ENCODE peak calls at places on chromosomes 4 and X, in six cellular contexts. U is sigmoid colon, F is heart left ventricle, M is H9, G is cardiac muscle cell, J is RWPE1. W is an unnamed sample.

GRCh38 chr4:15144249-15144966 is 142.1 kb downstream of the CPEB2 start:
- DNase-seq in U (no peak), F (no peak), G (no peak), M (no peak), J (no peak), W (no peak)

GRCh38 chrX:109352121-109352556 is 129.7 kb downstream of the GUCY2F start:
- DNase-seq in G (peak; percentile 78), M (no peak), U (no peak), J (no peak), F (no peak), W (no peak)

GRCh38 chrX:42020225-42020624 is 96.9 kb upstream of the CASK start:
- DNase-seq in F (no peak), U (no peak), M (no peak), J (no peak), G (peak; percentile 2), W (no peak)

GRCh38 chr4:32748498-32748897 is 2028.3 kb downstream of the PCDH7 start:
- DNase-seq in U (no peak), J (no peak), M (peak; percentile 48), G (no peak), F (no peak), W (no peak)

GRCh38 chrX:120672841-120673530 is 43.1 kb upstream of the C1GALT1C1 start:
- DNase-seq in U (no peak), J (no peak), F (no peak), M (no peak), G (peak; percentile 32), W (no peak)

GRCh38 chrX:147570483-147570882 is 341.2 kb upstream of the FMR1 start:
- DNase-seq in F (no peak), J (no peak), U (no peak), M (no peak), G (no peak), W (no peak)

GRCh38 chr4:102455750-102456149 is 45.4 kb upstream of the NFKB1 start:
- DNase-seq in M (no peak), J (no peak), G (no peak), U (no peak), F (no peak), W (no peak)

GRCh38 chrX:71652405-71652804 is 14.9 kb upstream of the LOC101059915 start:
- DNase-seq in J (peak; percentile 13), U (no peak), M (no peak), G (peak; percentile 65), F (no peak), W (peak; percentile 33)

GRCh38 chr4:3725936-3726895 is 40.0 kb upstream of the ADRA2C start:
- DNase-seq in J (no peak), F (no peak), M (no peak), G (no peak), U (no peak), W (no peak)

GRCh38 chrX:30713061-30713525 is 59.9 kb downstream of the GK start:
- DNase-seq in F (peak; percentile 25), G (peak; percentile 79), M (peak; percentile 43), J (peak; percentile 27), U (no peak), W (peak; percentile 15)

GRCh38 chrX:47206316-47206715 is 12.2 kb upstream of the CDK16 start:
- DNase-seq in F (no peak), U (no peak), J (no peak), M (no peak), G (no peak), W (no peak)

GRCh38 chr4:102438873-102439614 is 62.1 kb upstream of the NFKB1 start:
- DNase-seq in J (peak; percentile 75), G (peak; percentile 96), F (no peak), M (no peak), U (no peak), W (no peak)

GRCh38 chr4:37812713-37813112 is 13.8 kb upstream of the PGM2 start:
- DNase-seq in M (no peak), J (peak; percentile 51), F (no peak), U (no peak), G (peak; percentile 64), W (no peak)

DNA sequence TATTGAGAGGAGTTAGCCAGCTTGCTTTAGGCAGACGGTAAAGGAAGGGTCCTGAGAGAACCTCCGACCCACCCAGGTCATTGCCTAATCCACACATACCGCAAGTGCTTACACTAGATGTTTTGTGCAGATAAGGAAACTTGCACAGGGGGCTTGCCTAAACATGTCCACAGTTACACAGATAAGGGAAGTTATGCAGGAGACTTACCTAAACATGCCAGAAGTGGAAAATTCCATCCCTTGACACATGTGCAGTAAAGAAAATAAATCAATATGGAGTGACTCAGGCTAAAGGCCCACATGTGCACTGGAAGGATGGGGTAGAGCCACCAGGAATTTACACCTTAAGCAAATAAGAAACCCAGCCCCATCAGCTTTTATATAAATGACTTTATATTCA is 232.8 kb upstream of the HDX start:
- DNase-seq in J (no peak), F (no peak), G (no peak), U (no peak), M (no peak), W (no peak)
- H3K27ac ChIP-seq in J (no peak overlapping the region), F (no peak overlapping the region), G (no peak overlapping the region), U (no peak overlapping the region), M (no peak overlapping the region), W (no peak overlapping the region)

GRCh38 chrX:111823703-111824102 is 52.3 kb upstream of the TRPC5OS start:
- DNase-seq in U (no peak), G (no peak), M (no peak), J (no peak), F (no peak), W (no peak)

GRCh38 chrX:111822191-111822590 is 53.8 kb upstream of the TRPC5OS start:
- DNase-seq in U (no peak), G (no peak), J (no peak), F (no peak), M (no peak), W (no peak)

GRCh38 chrX:111823068-111823467 is 52.9 kb upstream of the TRPC5OS start:
- DNase-seq in U (no peak), G (no peak), J (no peak), M (peak; percentile 81), F (no peak), W (no peak)
- TF ChIP-seq CTCF in U (no peak), G (peak; percentile 5), J (no peak), M (peak; percentile 93), F (peak; percentile 21), W (no peak)

GRCh38 chr4:168877407-168877778 is 132.7 kb downstream of the CBR4 start:
- DNase-seq in F (no peak), U (peak; percentile 72), M (no peak), G (no peak), J (no peak), W (no peak)
- H3K27ac ChIP-seq in F (peak overlapping the region; percentile 62), U (peak overlapping the region; percentile 99), M (no peak overlapping the region), G (no peak overlapping the region), J (no peak overlapping the region), W (no peak overlapping the region)

GRCh38 chr4:95601342-95601741 is 52.6 kb upstream of the UNC5C start:
- DNase-seq in F (no peak), U (no peak), G (no peak), M (no peak), J (no peak), W (no peak)

GRCh38 chr4:95606739-95607138 is 58.0 kb upstream of the UNC5C start:
- DNase-seq in F (no peak), J (no peak), M (no peak), U (no peak), G (no peak), W (no peak)

GRCh38 chr4:95602872-95603271 is 54.1 kb upstream of the UNC5C start:
- DNase-seq in M (no peak), G (no peak), J (no peak), F (no peak), U (no peak), W (no peak)

GRCh38 chr4:95599777-95600436 is 51.1 kb upstream of the UNC5C start:
- DNase-seq in G (peak; percentile 2), M (no peak), F (no peak), U (no peak), J (no peak), W (no peak)

DNA sequence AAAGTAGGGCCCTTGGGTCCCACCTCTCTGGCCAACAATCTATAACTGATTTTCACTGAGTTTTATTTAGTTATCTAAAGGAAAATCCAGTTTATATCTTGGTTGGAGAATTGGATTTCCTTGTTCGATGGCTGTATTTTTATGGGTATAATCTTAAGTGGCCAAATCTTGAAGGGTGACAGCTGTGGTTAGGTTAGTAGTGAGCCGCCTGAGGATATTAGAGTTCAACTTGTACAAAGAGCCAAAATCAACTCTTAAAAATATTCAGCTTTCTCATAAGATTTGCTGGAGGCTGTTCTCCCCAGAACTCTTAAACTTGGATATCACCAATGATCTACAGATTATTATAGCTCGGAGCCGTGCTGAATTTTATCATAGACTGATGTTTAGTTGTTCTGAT is 54.6 kb upstream of the UNC5C start:
- DNase-seq in G (no peak), F (no peak), J (no peak), M (no peak), U (no peak), W (no peak)
- TF ChIP-seq CTCF in G (no peak), F (no peak), J (no peak), M (no peak), U (no peak), W (no peak)

GRCh38 chr4:79651516-79651915 is 243.5 kb upstream of the GK2 start:
- DNase-seq in G (peak; percentile 31), M (peak; percentile 39), J (no peak), F (no peak), U (no peak), W (no peak)
- H3K27ac ChIP-seq in G (no peak overlapping the region), M (peak overlapping the region; percentile 67), J (no peak overlapping the region), F (no peak overlapping the region), U (peak overlapping the region; percentile 72), W (no peak overlapping the region)

GRCh38 chrX:130091976-130092522 is 18.2 kb downstream of the ELF4 start:
- DNase-seq in F (no peak), G (no peak), U (no peak), M (peak; percentile 47), J (no peak), W (peak; percentile 77)
- TF ChIP-seq CTCF in F (no peak), G (no peak), U (no peak), M (no peak), J (no peak), W (peak; percentile 21)

DNA sequence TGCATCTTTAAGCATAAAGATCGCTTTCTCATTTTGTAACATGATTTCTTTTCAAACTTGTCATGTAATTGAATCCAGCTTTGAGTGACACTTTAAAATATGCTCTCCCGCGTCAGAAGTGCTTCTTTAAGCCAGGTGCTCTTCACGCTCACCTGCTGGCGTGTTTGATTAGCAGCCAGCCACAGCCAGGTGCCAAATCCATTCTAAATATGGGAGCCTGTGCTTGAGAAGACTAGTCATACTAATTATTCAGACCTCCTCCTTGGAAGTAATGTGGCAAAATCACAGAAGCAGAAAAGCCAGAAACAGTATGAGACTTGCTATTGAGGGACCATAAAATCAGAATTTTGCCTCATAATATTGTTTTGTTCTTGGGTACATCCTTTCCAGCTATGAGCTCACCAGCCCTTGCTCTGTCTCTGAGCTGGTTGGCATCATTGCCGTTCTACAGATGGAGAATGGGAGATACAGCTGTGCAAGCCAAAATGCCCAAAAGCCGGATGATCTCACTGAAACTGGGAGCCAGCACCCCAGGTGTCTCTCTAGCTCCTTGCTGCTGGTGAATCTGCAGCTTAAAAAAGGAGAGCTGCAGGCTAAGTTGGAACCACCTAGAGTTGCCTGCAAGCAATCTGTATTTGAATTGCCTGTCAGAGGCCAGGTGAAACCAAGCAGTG is 205.4 kb downstream of the SHROOM3 start:
- DNase-seq in J (peak; percentile 43), G (no peak), F (no peak), U (no peak), M (peak; percentile 32), W (no peak)
- H3K27ac ChIP-seq in J (no peak overlapping the region), G (no peak overlapping the region), F (no peak overlapping the region), U (no peak overlapping the region), M (no peak overlapping the region), W (no peak overlapping the region)